ENCODE peak calls at places on chromosomes 7 and 10, in five cellular contexts. K is HT-29, H is HS-27A, Q is GDM1, Z is SHP77. A is an unnamed sample.
A peak's percentile ranks its signal among the peaks of the same experiment; 100 is the strongest.

GRCh38 chr7:151327659-151328058 is 14.0 kb upstream of the NUB1 start:
- DNase-seq in H (no peak), Z (no peak), Q (no peak), K (no peak), A (no peak)

GRCh38 chr7:80869821-80870751 is 48.8 kb downstream of the SEMA3C start:
- DNase-seq in Q (no peak), Z (no peak), H (no peak), K (peak; percentile 88), A (no peak)

GRCh38 chr10:36173364-36173763 is 531.3 kb upstream of the FZD8 start:
- DNase-seq in Z (no peak), Q (no peak), K (no peak), H (no peak), A (no peak)

GRCh38 chr7:121379930-121380329 is 16.2 kb downstream of the FAM3C start:
- DNase-seq in K (no peak), Q (no peak), Z (no peak), H (no peak), A (no peak)

GRCh38 chr10:133309720-133310398 is 1.1 kb downstream of the ZNF511 start:
- DNase-seq in Z (peak; percentile 78), K (peak; percentile 69), Q (no peak), H (no peak), A (no peak)

GRCh38 chr10:79397575-79398303 is 47.7 kb downstream of the ZCCHC24 start:
- DNase-seq in H (no peak), K (no peak), Z (no peak), Q (no peak), A (no peak)

GRCh38 chr7:51224811-51225581 is 91.6 kb downstream of the COBL start:
- DNase-seq in H (no peak), Z (no peak), Q (no peak), K (peak; percentile 55), A (peak; percentile 76)

GRCh38 chr7:39589323-39590111 is 23.3 kb downstream of the YAE1 start:
- DNase-seq in Z (no peak), K (peak; percentile 18), Q (peak; percentile 87), H (peak; percentile 69), A (no peak)

GRCh38 chr10:49168821-49169495 is 19.2 kb downstream of the TMEM273 start:
- DNase-seq in H (no peak), Q (peak; percentile 56), K (no peak), Z (no peak), A (no peak)

GRCh38 chr7:94396606-94397005 is 1.9 kb downstream of the COL1A2 start:
- DNase-seq in Z (no peak), K (no peak), H (no peak), Q (no peak), A (no peak)

GRCh38 chr7:158373761-158374545 is 213.7 kb downstream of the PTPRN2 start:
- DNase-seq in H (no peak), K (no peak), Z (no peak), Q (no peak), A (no peak)

GRCh38 chr7:30682131-30683083 is at the start of gene CRHR2:
- DNase-seq in K (no peak), H (no peak), Z (no peak), Q (no peak), A (no peak)

GRCh38 chr7:47710201-47710935 is 128.5 kb upstream of the TNS3 start:
- DNase-seq in K (no peak), H (no peak), Z (no peak), Q (no peak), A (no peak)

GRCh38 chr10:43616697-43617370 is 10.6 kb downstream of the ZNF485 start:
- DNase-seq in K (no peak), Z (no peak), Q (no peak), H (no peak), A (no peak)

GRCh38 chr7:92266415-92267241 is 20.9 kb downstream of the ANKIB1 start:
- DNase-seq in Q (no peak), H (no peak), Z (no peak), K (no peak), A (no peak)

GRCh38 chr10:103793920-103794883 is 61.2 kb downstream of the SH3PXD2A start:
- DNase-seq in Q (no peak), H (no peak), Z (peak; percentile 96), K (peak; percentile 87), A (no peak)